ENCODE peak calls at places on chromosome 13, in eight cellular contexts. One of them, this sample, is unnamed. For H3K4me1, the result is how much of the 10 kb centered on the place peaks cover.

GRCh38 chr13:113220877-113221276 is 11.5 kb downstream of the CUL4A start:
- DNase-seq in IMR-90: no peak
- DNase-seq in lower lobe of right lung: no peak
- DNase-seq in heart right ventricle: peak
- DNase-seq in endodermal cell: peak
- DNase-seq in suprapubic skin: no peak
- DNase-seq in A673: no peak
- DNase-seq in left ventricle myocardium inferior: peak
- DNase-seq in this sample: no peak

GRCh38 chr13:67224148-67224846 is 5.8 kb downstream of the PCDH9 start:
- DNase-seq in A673: peak
- DNase-seq in suprapubic skin: peak
- DNase-seq in endodermal cell: peak
- DNase-seq in lower lobe of right lung: peak
- DNase-seq in IMR-90: peak
- DNase-seq in left ventricle myocardium inferior: peak
- DNase-seq in heart right ventricle: peak
- DNase-seq in this sample: peak

GRCh38 chr13:54033323-54033861 is 1004.8 kb downstream of the OLFM4 start:
- DNase-seq in IMR-90: no peak
- DNase-seq in lower lobe of right lung: no peak
- DNase-seq in endodermal cell: no peak
- DNase-seq in suprapubic skin: no peak
- DNase-seq in heart right ventricle: no peak
- DNase-seq in left ventricle myocardium inferior: no peak
- DNase-seq in A673: no peak
- DNase-seq in this sample: no peak

GRCh38 chr13:53637971-53638547 is 609.4 kb downstream of the OLFM4 start:
- DNase-seq in left ventricle myocardium inferior: no peak
- DNase-seq in A673: no peak
- DNase-seq in IMR-90: no peak
- DNase-seq in heart right ventricle: no peak
- DNase-seq in endodermal cell: no peak
- DNase-seq in suprapubic skin: no peak
- DNase-seq in lower lobe of right lung: no peak
- DNase-seq in this sample: no peak

GRCh38 chr13:46211116-46211515 is 612 bp upstream of the LRRC63 start:
- DNase-seq in lower lobe of right lung: no peak
- DNase-seq in heart right ventricle: no peak
- DNase-seq in endodermal cell: no peak
- DNase-seq in left ventricle myocardium inferior: no peak
- DNase-seq in A673: peak
- DNase-seq in suprapubic skin: no peak
- DNase-seq in IMR-90: no peak
- DNase-seq in this sample: no peak

GRCh38 chr13:77299587-77299986 is 27.3 kb downstream of the MYCBP2 start:
- DNase-seq in heart right ventricle: no peak
- DNase-seq in endodermal cell: no peak
- DNase-seq in A673: no peak
- DNase-seq in left ventricle myocardium inferior: no peak
- DNase-seq in IMR-90: no peak
- DNase-seq in suprapubic skin: no peak
- DNase-seq in lower lobe of right lung: no peak
- DNase-seq in this sample: no peak

GRCh38 chr13:100887729-100888151 is 213.1 kb upstream of the TMTC4 start:
- DNase-seq in endodermal cell: peak
- DNase-seq in left ventricle myocardium inferior: no peak
- DNase-seq in lower lobe of right lung: no peak
- DNase-seq in IMR-90: peak
- DNase-seq in A673: peak
- DNase-seq in suprapubic skin: no peak
- DNase-seq in heart right ventricle: no peak
- DNase-seq in this sample: no peak

GRCh38 chr13:52112606-52113005 is 16.3 kb downstream of the NEK5 start:
- DNase-seq in IMR-90: no peak
- DNase-seq in lower lobe of right lung: no peak
- DNase-seq in endodermal cell: no peak
- DNase-seq in suprapubic skin: no peak
- DNase-seq in heart right ventricle: no peak
- DNase-seq in left ventricle myocardium inferior: no peak
- DNase-seq in A673: no peak
- DNase-seq in this sample: no peak

GRCh38 chr13:44921931-44922758 is 67.1 kb downstream of the NUFIP1 start:
- DNase-seq in suprapubic skin: no peak
- DNase-seq in endodermal cell: no peak
- DNase-seq in IMR-90: peak
- DNase-seq in A673: peak
- DNase-seq in lower lobe of right lung: no peak
- DNase-seq in left ventricle myocardium inferior: no peak
- DNase-seq in heart right ventricle: peak
- DNase-seq in this sample: peak

GRCh38 chr13:113153810-113154748 is 4.4 kb upstream of the PROZ start:
- DNase-seq in endodermal cell: peak
- DNase-seq in suprapubic skin: peak
- DNase-seq in lower lobe of right lung: peak
- DNase-seq in A673: peak
- DNase-seq in left ventricle myocardium inferior: peak
- DNase-seq in IMR-90: peak
- DNase-seq in heart right ventricle: peak
- DNase-seq in this sample: peak

GRCh38 chr13:106036870-106037269 is 498.6 kb downstream of the EFNB2 start:
- DNase-seq in heart right ventricle: no peak
- DNase-seq in lower lobe of right lung: no peak
- DNase-seq in suprapubic skin: no peak
- DNase-seq in A673: no peak
- DNase-seq in endodermal cell: peak
- DNase-seq in left ventricle myocardium inferior: no peak
- DNase-seq in IMR-90: no peak
- DNase-seq in this sample: no peak
- TF ChIP-seq CTCF in heart right ventricle: no peak
- TF ChIP-seq CTCF in lower lobe of right lung: no peak
- TF ChIP-seq CTCF in suprapubic skin: no peak
- TF ChIP-seq CTCF in A673: no peak
- TF ChIP-seq CTCF in endodermal cell: peak
- TF ChIP-seq CTCF in left ventricle myocardium inferior: peak
- TF ChIP-seq CTCF in IMR-90: no peak
- TF ChIP-seq CTCF in this sample: no peak

DNA sequence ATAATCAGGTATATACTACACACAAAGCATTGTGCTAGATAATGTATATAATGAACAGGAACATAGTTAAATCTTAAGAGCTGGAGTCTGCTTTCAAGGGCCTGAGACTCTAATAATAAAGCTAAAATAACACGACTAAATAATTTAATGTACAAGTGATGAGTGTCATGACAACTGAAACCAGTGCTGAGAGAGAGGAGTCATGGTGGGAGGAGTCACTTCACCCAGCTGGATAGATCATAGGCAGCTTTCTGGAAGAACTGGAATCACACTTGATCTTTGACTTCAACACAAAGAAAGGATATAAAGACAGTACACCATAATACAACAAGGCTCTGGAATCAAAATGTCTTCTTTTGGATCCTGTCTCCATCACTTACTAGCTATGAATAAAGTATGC is 7.1 kb downstream of the RBM26 start:
- DNase-seq in suprapubic skin: no peak
- DNase-seq in endodermal cell: no peak
- DNase-seq in left ventricle myocardium inferior: no peak
- DNase-seq in heart right ventricle: no peak
- DNase-seq in lower lobe of right lung: no peak
- DNase-seq in A673: no peak
- DNase-seq in IMR-90: peak
- DNase-seq in this sample: no peak
- H3K4me1 ChIP-seq in suprapubic skin: under half
- H3K4me1 ChIP-seq in endodermal cell: under half
- H3K4me1 ChIP-seq in left ventricle myocardium inferior: half or more
- H3K4me1 ChIP-seq in heart right ventricle: under half
- H3K4me1 ChIP-seq in lower lobe of right lung: half or more
- H3K4me1 ChIP-seq in A673: under half
- H3K4me1 ChIP-seq in IMR-90: under half
- H3K4me1 ChIP-seq in this sample: under half

GRCh38 chr13:64154514-64154913 is 2738.9 kb upstream of the PCDH20 start:
- DNase-seq in A673: peak
- DNase-seq in heart right ventricle: no peak
- DNase-seq in IMR-90: peak
- DNase-seq in endodermal cell: no peak
- DNase-seq in suprapubic skin: no peak
- DNase-seq in lower lobe of right lung: no peak
- DNase-seq in left ventricle myocardium inferior: no peak
- DNase-seq in this sample: no peak
- TF ChIP-seq CTCF in A673: peak
- TF ChIP-seq CTCF in heart right ventricle: no peak
- TF ChIP-seq CTCF in IMR-90: peak
- TF ChIP-seq CTCF in endodermal cell: peak
- TF ChIP-seq CTCF in suprapubic skin: no peak
- TF ChIP-seq CTCF in lower lobe of right lung: no peak
- TF ChIP-seq CTCF in left ventricle myocardium inferior: no peak
- TF ChIP-seq CTCF in this sample: no peak

GRCh38 chr13:110702591-110703526 is 3.1 kb downstream of the CARS2 start:
- DNase-seq in endodermal cell: peak
- DNase-seq in heart right ventricle: no peak
- DNase-seq in suprapubic skin: no peak
- DNase-seq in left ventricle myocardium inferior: no peak
- DNase-seq in IMR-90: peak
- DNase-seq in A673: no peak
- DNase-seq in lower lobe of right lung: no peak
- DNase-seq in this sample: peak
- H3K4me1 ChIP-seq in endodermal cell: under half
- H3K4me1 ChIP-seq in heart right ventricle: under half
- H3K4me1 ChIP-seq in suprapubic skin: under half
- H3K4me1 ChIP-seq in left ventricle myocardium inferior: under half
- H3K4me1 ChIP-seq in IMR-90: under half
- H3K4me1 ChIP-seq in A673: under half
- H3K4me1 ChIP-seq in lower lobe of right lung: half or more
- H3K4me1 ChIP-seq in this sample: under half

GRCh38 chr13:73572824-73573223 is 514.0 kb downstream of the KLF5 start:
- DNase-seq in left ventricle myocardium inferior: no peak
- DNase-seq in A673: peak
- DNase-seq in heart right ventricle: no peak
- DNase-seq in lower lobe of right lung: no peak
- DNase-seq in suprapubic skin: no peak
- DNase-seq in IMR-90: no peak
- DNase-seq in endodermal cell: no peak
- DNase-seq in this sample: no peak

GRCh38 chr13:73578251-73578875 is 519.6 kb downstream of the KLF5 start:
- DNase-seq in IMR-90: peak
- DNase-seq in left ventricle myocardium inferior: no peak
- DNase-seq in A673: no peak
- DNase-seq in suprapubic skin: no peak
- DNase-seq in heart right ventricle: no peak
- DNase-seq in lower lobe of right lung: no peak
- DNase-seq in endodermal cell: no peak
- DNase-seq in this sample: no peak

GRCh38 chr13:73579574-73580274 is 520.9 kb downstream of the KLF5 start:
- DNase-seq in heart right ventricle: no peak
- DNase-seq in endodermal cell: no peak
- DNase-seq in suprapubic skin: no peak
- DNase-seq in lower lobe of right lung: no peak
- DNase-seq in A673: no peak
- DNase-seq in IMR-90: no peak
- DNase-seq in left ventricle myocardium inferior: no peak
- DNase-seq in this sample: no peak

GRCh38 chr13:73580868-73581267 is 522.1 kb downstream of the KLF5 start:
- DNase-seq in lower lobe of right lung: no peak
- DNase-seq in IMR-90: no peak
- DNase-seq in suprapubic skin: no peak
- DNase-seq in heart right ventricle: no peak
- DNase-seq in A673: no peak
- DNase-seq in endodermal cell: no peak
- DNase-seq in left ventricle myocardium inferior: no peak
- DNase-seq in this sample: no peak

DNA sequence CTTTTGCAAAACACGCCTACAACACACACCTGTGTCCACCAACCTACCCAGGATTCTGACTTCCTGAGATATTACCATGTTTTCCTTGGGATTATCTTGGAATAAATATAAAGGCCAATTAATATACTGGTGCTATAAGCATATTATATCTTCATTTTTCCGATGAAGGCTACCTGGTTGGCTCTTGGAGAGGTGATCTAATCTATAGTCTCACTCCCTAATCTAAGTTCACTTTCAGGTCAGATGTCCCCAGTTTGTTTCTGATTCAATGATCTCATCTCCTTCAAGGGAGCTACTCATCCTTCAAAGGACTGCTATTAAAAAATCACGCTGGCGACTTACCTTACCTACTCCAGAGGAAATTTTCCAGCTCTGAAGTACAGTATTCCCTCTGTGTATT is 517.5 kb downstream of the KLF5 start:
- DNase-seq in endodermal cell: no peak
- DNase-seq in A673: no peak
- DNase-seq in suprapubic skin: no peak
- DNase-seq in lower lobe of right lung: no peak
- DNase-seq in left ventricle myocardium inferior: no peak
- DNase-seq in heart right ventricle: no peak
- DNase-seq in IMR-90: no peak
- DNase-seq in this sample: no peak
- TF ChIP-seq CTCF in endodermal cell: no peak
- TF ChIP-seq CTCF in A673: no peak
- TF ChIP-seq CTCF in suprapubic skin: no peak
- TF ChIP-seq CTCF in lower lobe of right lung: no peak
- TF ChIP-seq CTCF in left ventricle myocardium inferior: no peak
- TF ChIP-seq CTCF in heart right ventricle: no peak
- TF ChIP-seq CTCF in IMR-90: no peak
- TF ChIP-seq CTCF in this sample: no peak

GRCh38 chr13:81396172-81396571 is 1055.2 kb upstream of the SPRY2 start:
- DNase-seq in heart right ventricle: no peak
- DNase-seq in IMR-90: no peak
- DNase-seq in suprapubic skin: no peak
- DNase-seq in lower lobe of right lung: no peak
- DNase-seq in left ventricle myocardium inferior: no peak
- DNase-seq in endodermal cell: no peak
- DNase-seq in A673: no peak
- DNase-seq in this sample: no peak
- H3K4me1 ChIP-seq in heart right ventricle: under half
- H3K4me1 ChIP-seq in IMR-90: under half
- H3K4me1 ChIP-seq in suprapubic skin: under half
- H3K4me1 ChIP-seq in lower lobe of right lung: under half
- H3K4me1 ChIP-seq in left ventricle myocardium inferior: under half
- H3K4me1 ChIP-seq in endodermal cell: under half
- H3K4me1 ChIP-seq in A673: under half
- H3K4me1 ChIP-seq in this sample: under half

DNA sequence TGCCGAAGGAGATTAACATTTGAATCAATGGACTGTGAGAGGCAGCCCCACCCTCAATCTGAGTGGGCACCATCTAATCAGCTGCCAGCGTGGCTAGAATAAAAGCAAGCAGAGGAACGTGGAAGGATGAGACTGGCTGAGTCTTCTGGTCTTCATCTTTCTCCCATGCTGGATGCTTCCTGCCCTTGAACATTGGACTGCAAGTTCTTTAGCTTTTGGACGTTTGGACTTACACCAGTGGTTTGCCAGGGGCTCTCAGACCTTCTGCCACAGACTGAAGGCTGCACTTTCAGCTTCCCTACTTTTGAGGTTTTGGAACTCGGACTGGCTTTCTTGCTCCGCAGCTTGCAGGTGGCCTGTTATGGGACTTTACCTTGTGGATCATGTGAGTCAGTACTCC is 14.7 kb downstream of the NHLRC3 start:
- DNase-seq in left ventricle myocardium inferior: no peak
- DNase-seq in heart right ventricle: no peak
- DNase-seq in endodermal cell: no peak
- DNase-seq in suprapubic skin: no peak
- DNase-seq in A673: no peak
- DNase-seq in IMR-90: no peak
- DNase-seq in lower lobe of right lung: no peak
- DNase-seq in this sample: no peak
- TF ChIP-seq CTCF in left ventricle myocardium inferior: no peak
- TF ChIP-seq CTCF in heart right ventricle: no peak
- TF ChIP-seq CTCF in endodermal cell: no peak
- TF ChIP-seq CTCF in suprapubic skin: no peak
- TF ChIP-seq CTCF in A673: no peak
- TF ChIP-seq CTCF in IMR-90: no peak
- TF ChIP-seq CTCF in lower lobe of right lung: no peak
- TF ChIP-seq CTCF in this sample: no peak